ENCODE peak calls at places on chromosomes 12 and 14, in seven cellular contexts. One of them, this sample, is unnamed.

GRCh38 chr14:68106456-68106855 is 286.9 kb downstream of the RAD51B start:
- DNase-seq in heart right ventricle: no peak
- DNase-seq in transverse colon: no peak
- DNase-seq in fibroblast of villous mesenchyme: no peak
- DNase-seq in fibroblast of mammary gland: no peak
- DNase-seq in CD8-positive, alpha-beta T cell: no peak
- DNase-seq in GM13976: no peak
- DNase-seq in this sample: no peak

GRCh38 chr14:32473476-32473875 is 144.4 kb downstream of the AKAP6 start:
- DNase-seq in transverse colon: peak; percentile 44
- DNase-seq in CD8-positive, alpha-beta T cell: no peak
- DNase-seq in heart right ventricle: peak; percentile 36
- DNase-seq in fibroblast of villous mesenchyme: no peak
- DNase-seq in fibroblast of mammary gland: peak; percentile 46
- DNase-seq in GM13976: no peak
- DNase-seq in this sample: peak; percentile 12

GRCh38 chr14:99023371-99023770 is 248.6 kb downstream of the BCL11B start:
- DNase-seq in fibroblast of villous mesenchyme: no peak
- DNase-seq in CD8-positive, alpha-beta T cell: no peak
- DNase-seq in fibroblast of mammary gland: no peak
- DNase-seq in GM13976: no peak
- DNase-seq in transverse colon: no peak
- DNase-seq in heart right ventricle: no peak
- DNase-seq in this sample: no peak

GRCh38 chr14:61525293-61526011 is 169.9 kb upstream of the HIF1A start:
- DNase-seq in CD8-positive, alpha-beta T cell: peak; percentile 65
- DNase-seq in transverse colon: peak; percentile 38
- DNase-seq in GM13976: peak; percentile 29
- DNase-seq in fibroblast of mammary gland: peak; percentile 91
- DNase-seq in fibroblast of villous mesenchyme: peak; percentile 78
- DNase-seq in heart right ventricle: peak; percentile 45
- DNase-seq in this sample: peak; percentile 69

GRCh38 chr12:82216475-82216874 is 141.7 kb downstream of the CCDC59 start:
- DNase-seq in fibroblast of mammary gland: no peak
- DNase-seq in GM13976: no peak
- DNase-seq in transverse colon: no peak
- DNase-seq in heart right ventricle: no peak
- DNase-seq in CD8-positive, alpha-beta T cell: no peak
- DNase-seq in fibroblast of villous mesenchyme: no peak
- DNase-seq in this sample: no peak

GRCh38 chr12:13591488-13591887 is 389.9 kb downstream of the GRIN2B start:
- DNase-seq in fibroblast of villous mesenchyme: no peak
- DNase-seq in CD8-positive, alpha-beta T cell: no peak
- DNase-seq in heart right ventricle: no peak
- DNase-seq in GM13976: no peak
- DNase-seq in transverse colon: no peak
- DNase-seq in fibroblast of mammary gland: no peak
- DNase-seq in this sample: no peak

GRCh38 chr14:68633131-68633991 is 159.5 kb downstream of the ZFP36L1 start:
- DNase-seq in heart right ventricle: peak; percentile 64
- DNase-seq in GM13976: no peak
- DNase-seq in fibroblast of mammary gland: peak; percentile 57
- DNase-seq in transverse colon: no peak
- DNase-seq in fibroblast of villous mesenchyme: no peak
- DNase-seq in CD8-positive, alpha-beta T cell: no peak
- DNase-seq in this sample: peak; percentile 77

GRCh38 chr12:123897221-123897620 is 75.4 kb downstream of the CCDC92 start:
- DNase-seq in fibroblast of mammary gland: peak; percentile 80
- DNase-seq in CD8-positive, alpha-beta T cell: no peak
- DNase-seq in heart right ventricle: no peak
- DNase-seq in transverse colon: no peak
- DNase-seq in GM13976: no peak
- DNase-seq in fibroblast of villous mesenchyme: peak; percentile 68
- DNase-seq in this sample: no peak

GRCh38 chr12:44422559-44422958 is 453.6 kb downstream of the NELL2 start:
- DNase-seq in GM13976: no peak
- DNase-seq in fibroblast of mammary gland: no peak
- DNase-seq in fibroblast of villous mesenchyme: no peak
- DNase-seq in heart right ventricle: no peak
- DNase-seq in CD8-positive, alpha-beta T cell: no peak
- DNase-seq in transverse colon: no peak
- DNase-seq in this sample: no peak

GRCh38 chr12:79115743-79116142 is 251.2 kb downstream of the SYT1 start:
- DNase-seq in fibroblast of villous mesenchyme: no peak
- DNase-seq in GM13976: no peak
- DNase-seq in fibroblast of mammary gland: no peak
- DNase-seq in heart right ventricle: no peak
- DNase-seq in transverse colon: no peak
- DNase-seq in CD8-positive, alpha-beta T cell: no peak
- DNase-seq in this sample: no peak

GRCh38 chr12:25071366-25071765 is 122.5 kb upstream of the BCAT1 start:
- DNase-seq in transverse colon: no peak
- DNase-seq in fibroblast of mammary gland: no peak
- DNase-seq in GM13976: no peak
- DNase-seq in CD8-positive, alpha-beta T cell: no peak
- DNase-seq in heart right ventricle: no peak
- DNase-seq in fibroblast of villous mesenchyme: no peak
- DNase-seq in this sample: no peak

GRCh38 chr14:26984318-26985177 is 386.7 kb upstream of the NOVA1 start:
- DNase-seq in fibroblast of mammary gland: peak; percentile 85
- DNase-seq in transverse colon: peak; percentile 64
- DNase-seq in GM13976: no peak
- DNase-seq in heart right ventricle: no peak
- DNase-seq in CD8-positive, alpha-beta T cell: no peak
- DNase-seq in fibroblast of villous mesenchyme: peak; percentile 70
- DNase-seq in this sample: peak; percentile 65

GRCh38 chr14:71773900-71774481 is 158.2 kb upstream of the RGS6 start:
- DNase-seq in GM13976: no peak
- DNase-seq in CD8-positive, alpha-beta T cell: no peak
- DNase-seq in fibroblast of villous mesenchyme: no peak
- DNase-seq in fibroblast of mammary gland: no peak
- DNase-seq in transverse colon: no peak
- DNase-seq in heart right ventricle: no peak
- DNase-seq in this sample: no peak

GRCh38 chr12:49864817-49865090 is 21.8 kb upstream of the BCDIN3D start:
- DNase-seq in transverse colon: no peak
- DNase-seq in fibroblast of villous mesenchyme: no peak
- DNase-seq in fibroblast of mammary gland: no peak
- DNase-seq in heart right ventricle: no peak
- DNase-seq in GM13976: no peak
- DNase-seq in CD8-positive, alpha-beta T cell: no peak
- DNase-seq in this sample: no peak

GRCh38 chr14:90600619-90601018 is 203.8 kb downstream of the CALM1 start:
- DNase-seq in heart right ventricle: no peak
- DNase-seq in fibroblast of mammary gland: no peak
- DNase-seq in CD8-positive, alpha-beta T cell: no peak
- DNase-seq in transverse colon: no peak
- DNase-seq in GM13976: no peak
- DNase-seq in fibroblast of villous mesenchyme: no peak
- DNase-seq in this sample: no peak

GRCh38 chr12:30308010-30308717 is 387.5 kb downstream of the IPO8 start:
- DNase-seq in transverse colon: no peak
- DNase-seq in heart right ventricle: no peak
- DNase-seq in CD8-positive, alpha-beta T cell: no peak
- DNase-seq in GM13976: no peak
- DNase-seq in fibroblast of mammary gland: no peak
- DNase-seq in fibroblast of villous mesenchyme: no peak
- DNase-seq in this sample: no peak

GRCh38 chr14:94748667-94749347 is 21.1 kb downstream of the GSC start:
- DNase-seq in transverse colon: peak; percentile 17
- DNase-seq in heart right ventricle: no peak
- DNase-seq in fibroblast of mammary gland: peak; percentile 20
- DNase-seq in fibroblast of villous mesenchyme: no peak
- DNase-seq in CD8-positive, alpha-beta T cell: no peak
- DNase-seq in GM13976: peak; percentile 56
- DNase-seq in this sample: no peak
- TF ChIP-seq CTCF in transverse colon: no peak
- TF ChIP-seq CTCF in heart right ventricle: peak; percentile 34
- TF ChIP-seq CTCF in fibroblast of mammary gland: peak; percentile 54
- TF ChIP-seq CTCF in fibroblast of villous mesenchyme: peak; percentile 28
- TF ChIP-seq CTCF in CD8-positive, alpha-beta T cell: no peak
- TF ChIP-seq CTCF in GM13976: peak; percentile 54
- TF ChIP-seq CTCF in this sample: peak; percentile 10

GRCh38 chr12:2641209-2641608 is 153.6 kb upstream of the FKBP4 start:
- DNase-seq in transverse colon: peak; percentile 7
- DNase-seq in CD8-positive, alpha-beta T cell: no peak
- DNase-seq in GM13976: no peak
- DNase-seq in heart right ventricle: no peak
- DNase-seq in fibroblast of villous mesenchyme: no peak
- DNase-seq in fibroblast of mammary gland: peak; percentile 51
- DNase-seq in this sample: no peak
- TF ChIP-seq CTCF in transverse colon: no peak
- TF ChIP-seq CTCF in CD8-positive, alpha-beta T cell: no peak
- TF ChIP-seq CTCF in GM13976: peak; percentile 23
- TF ChIP-seq CTCF in heart right ventricle: peak; percentile 12
- TF ChIP-seq CTCF in fibroblast of villous mesenchyme: peak; percentile 30
- TF ChIP-seq CTCF in fibroblast of mammary gland: peak; percentile 50
- TF ChIP-seq CTCF in this sample: no peak

DNA sequence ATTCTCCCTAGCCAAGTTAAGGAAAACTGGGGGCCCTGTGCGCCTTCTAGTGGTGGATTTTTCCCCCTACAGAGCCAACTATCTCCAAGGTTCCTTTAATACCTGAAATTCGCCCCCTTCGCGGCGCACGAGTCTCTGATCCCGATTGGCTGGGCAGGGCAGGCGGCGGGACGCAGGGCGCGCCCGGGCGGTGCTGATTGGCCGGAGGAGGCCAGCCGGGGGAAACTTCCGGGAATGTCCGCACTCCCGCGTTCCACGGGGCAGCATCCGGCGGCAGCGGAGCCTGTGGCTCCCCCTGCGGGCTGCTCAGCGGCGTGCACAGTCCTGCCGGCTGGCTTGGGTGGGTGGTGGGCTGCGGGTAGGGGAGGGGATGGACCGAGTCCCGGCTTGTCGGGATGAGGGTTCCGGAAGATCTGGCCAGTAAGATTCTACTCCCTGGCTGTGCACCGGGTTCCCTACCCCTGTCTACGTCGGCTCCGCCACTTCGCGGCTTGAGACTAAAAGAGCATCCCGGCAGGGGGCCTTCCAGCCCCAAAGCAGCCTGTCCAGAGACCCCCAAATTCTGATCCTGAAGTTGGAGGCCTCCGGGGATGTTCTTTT is at the start of gene NABP2:
- DNase-seq in fibroblast of mammary gland: peak; percentile 96
- DNase-seq in CD8-positive, alpha-beta T cell: peak; percentile 88
- DNase-seq in fibroblast of villous mesenchyme: peak; percentile 98
- DNase-seq in heart right ventricle: peak; percentile 98
- DNase-seq in GM13976: peak; percentile 99
- DNase-seq in transverse colon: peak; percentile 99
- DNase-seq in this sample: peak; percentile 96
- TF ChIP-seq CTCF in fibroblast of mammary gland: peak; percentile 72
- TF ChIP-seq CTCF in CD8-positive, alpha-beta T cell: peak; percentile 84
- TF ChIP-seq CTCF in fibroblast of villous mesenchyme: peak; percentile 83
- TF ChIP-seq CTCF in heart right ventricle: peak; percentile 82
- TF ChIP-seq CTCF in GM13976: peak; percentile 98
- TF ChIP-seq CTCF in transverse colon: peak; percentile 87
- TF ChIP-seq CTCF in this sample: peak; percentile 99

GRCh38 chr14:49691031-49691430 is 1.9 kb upstream of the KLHDC1 start:
- DNase-seq in CD8-positive, alpha-beta T cell: no peak
- DNase-seq in heart right ventricle: no peak
- DNase-seq in fibroblast of mammary gland: no peak
- DNase-seq in GM13976: no peak
- DNase-seq in fibroblast of villous mesenchyme: no peak
- DNase-seq in transverse colon: no peak
- DNase-seq in this sample: no peak

GRCh38 chr14:49686425-49686824 is 1.6 kb downstream of the POLE2 start:
- DNase-seq in GM13976: no peak
- DNase-seq in fibroblast of mammary gland: no peak
- DNase-seq in transverse colon: no peak
- DNase-seq in heart right ventricle: no peak
- DNase-seq in CD8-positive, alpha-beta T cell: no peak
- DNase-seq in fibroblast of villous mesenchyme: no peak
- DNase-seq in this sample: no peak

GRCh38 chr14:49692191-49692757 is 646 bp upstream of the KLHDC1 start:
- DNase-seq in transverse colon: no peak
- DNase-seq in fibroblast of villous mesenchyme: peak; percentile 37
- DNase-seq in heart right ventricle: no peak
- DNase-seq in GM13976: no peak
- DNase-seq in CD8-positive, alpha-beta T cell: no peak
- DNase-seq in fibroblast of mammary gland: peak; percentile 30
- DNase-seq in this sample: no peak

GRCh38 chr14:49688701-49689030 is 652 bp upstream of the POLE2 start:
- DNase-seq in transverse colon: no peak
- DNase-seq in heart right ventricle: no peak
- DNase-seq in fibroblast of villous mesenchyme: no peak
- DNase-seq in CD8-positive, alpha-beta T cell: no peak
- DNase-seq in fibroblast of mammary gland: no peak
- DNase-seq in GM13976: no peak
- DNase-seq in this sample: no peak

DNA sequence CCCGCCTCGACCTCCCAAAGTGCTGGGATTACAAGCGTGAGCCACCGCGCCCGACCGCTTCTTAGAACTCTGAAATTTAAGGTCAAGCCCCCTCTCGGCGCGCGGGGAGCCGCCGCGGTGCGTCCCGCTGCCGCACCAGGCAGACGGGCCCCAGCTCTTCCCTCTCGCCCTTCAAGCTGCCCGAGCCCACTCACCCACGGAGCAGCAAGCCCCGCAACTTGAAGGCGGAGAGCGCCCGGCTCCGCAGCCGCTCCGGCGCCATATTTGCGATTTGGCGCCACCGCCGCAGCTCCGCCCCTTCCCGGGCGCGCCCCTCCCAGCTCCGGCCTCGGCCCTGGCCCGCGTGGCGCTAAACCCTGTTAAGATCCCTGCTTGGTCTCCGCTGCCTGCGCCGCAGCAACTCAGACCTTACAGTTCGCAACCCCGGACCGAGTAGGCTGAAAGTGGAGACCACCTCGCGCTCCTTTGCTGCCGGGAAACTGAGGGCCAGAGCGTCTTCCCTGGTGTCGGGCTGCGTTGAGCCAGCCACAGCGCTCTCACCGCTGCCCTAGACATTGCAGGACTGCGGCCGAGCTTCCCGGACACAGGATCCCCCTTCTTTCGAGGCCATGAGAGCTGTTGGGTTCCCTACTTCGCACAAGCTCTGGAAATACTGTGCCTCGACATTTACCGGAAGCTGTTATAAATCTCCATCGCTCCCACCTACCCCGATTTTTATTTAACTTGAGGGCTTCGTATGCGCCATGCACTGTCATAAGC is at the start of gene POLE2:
- DNase-seq in GM13976: peak; percentile 91
- DNase-seq in CD8-positive, alpha-beta T cell: peak; percentile 61
- DNase-seq in fibroblast of mammary gland: peak; percentile 63
- DNase-seq in fibroblast of villous mesenchyme: peak; percentile 66
- DNase-seq in heart right ventricle: peak; percentile 81
- DNase-seq in transverse colon: peak; percentile 78
- DNase-seq in this sample: peak; percentile 58
- TF ChIP-seq CTCF in GM13976: no peak
- TF ChIP-seq CTCF in CD8-positive, alpha-beta T cell: no peak
- TF ChIP-seq CTCF in fibroblast of mammary gland: no peak
- TF ChIP-seq CTCF in fibroblast of villous mesenchyme: no peak
- TF ChIP-seq CTCF in heart right ventricle: no peak
- TF ChIP-seq CTCF in transverse colon: no peak
- TF ChIP-seq CTCF in this sample: no peak